ENCODE peak calls at places on chromosomes 4 and X, in seven cellular contexts. One of them, this sample, is unnamed.

GRCh38 chr4:184392748-184393334 is 81.5 kb downstream of the IRF2 start:
- DNase-seq in astrocyte of the cerebellum: no peak
- DNase-seq in small intestine: no peak
- DNase-seq in HCT116: no peak
- DNase-seq in fibroblast of villous mesenchyme: no peak
- DNase-seq in ACHN: no peak
- DNase-seq in progenitor cell of endocrine pancreas: no peak
- DNase-seq in this sample: no peak

GRCh38 chrX:2629316-2630168 is 61.6 kb upstream of the CD99 start:
- DNase-seq in astrocyte of the cerebellum: no peak
- DNase-seq in small intestine: peak; percentile 46
- DNase-seq in HCT116: no peak
- DNase-seq in fibroblast of villous mesenchyme: no peak
- DNase-seq in ACHN: no peak
- DNase-seq in progenitor cell of endocrine pancreas: no peak
- DNase-seq in this sample: peak; percentile 6

GRCh38 chr4:182447938-182448280 is 204.7 kb downstream of the TENM3 start:
- DNase-seq in astrocyte of the cerebellum: no peak
- DNase-seq in small intestine: no peak
- DNase-seq in HCT116: no peak
- DNase-seq in fibroblast of villous mesenchyme: no peak
- DNase-seq in ACHN: no peak
- DNase-seq in progenitor cell of endocrine pancreas: no peak
- DNase-seq in this sample: no peak

GRCh38 chrX:68735266-68735665 is 87.8 kb downstream of the STARD8 start:
- DNase-seq in astrocyte of the cerebellum: no peak
- DNase-seq in small intestine: no peak
- DNase-seq in HCT116: no peak
- DNase-seq in fibroblast of villous mesenchyme: no peak
- DNase-seq in ACHN: no peak
- DNase-seq in progenitor cell of endocrine pancreas: no peak
- DNase-seq in this sample: no peak

GRCh38 chrX:71586929-71587328 is 8.7 kb downstream of the GCNA start:
- DNase-seq in astrocyte of the cerebellum: no peak
- DNase-seq in small intestine: peak; percentile 91
- DNase-seq in HCT116: no peak
- DNase-seq in fibroblast of villous mesenchyme: no peak
- DNase-seq in ACHN: no peak
- DNase-seq in progenitor cell of endocrine pancreas: no peak
- DNase-seq in this sample: no peak

GRCh38 chrX:48919360-48919821 is 567 bp upstream of the PIM2 start:
- DNase-seq in astrocyte of the cerebellum: no peak
- DNase-seq in small intestine: no peak
- DNase-seq in HCT116: no peak
- DNase-seq in fibroblast of villous mesenchyme: no peak
- DNase-seq in ACHN: peak; percentile 24
- DNase-seq in progenitor cell of endocrine pancreas: no peak
- DNase-seq in this sample: peak; percentile 44

GRCh38 chr4:84965558-84966381 is 720 bp downstream of the WDFY3 start:
- DNase-seq in astrocyte of the cerebellum: no peak
- DNase-seq in small intestine: peak; percentile 22
- DNase-seq in HCT116: no peak
- DNase-seq in fibroblast of villous mesenchyme: peak; percentile 31
- DNase-seq in ACHN: peak; percentile 43
- DNase-seq in progenitor cell of endocrine pancreas: peak; percentile 59
- DNase-seq in this sample: peak; percentile 18

GRCh38 chr4:183407128-183407585 is 37.3 kb upstream of the CDKN2AIP start:
- DNase-seq in astrocyte of the cerebellum: peak; percentile 63
- DNase-seq in small intestine: peak; percentile 79
- DNase-seq in HCT116: no peak
- DNase-seq in fibroblast of villous mesenchyme: peak; percentile 68
- DNase-seq in ACHN: peak; percentile 79
- DNase-seq in progenitor cell of endocrine pancreas: peak; percentile 96
- DNase-seq in this sample: peak; percentile 84

GRCh38 chrX:45198301-45198700 is 2.4 kb downstream of the DIPK2B start:
- DNase-seq in astrocyte of the cerebellum: no peak
- DNase-seq in small intestine: no peak
- DNase-seq in HCT116: no peak
- DNase-seq in fibroblast of villous mesenchyme: no peak
- DNase-seq in ACHN: no peak
- DNase-seq in progenitor cell of endocrine pancreas: no peak
- DNase-seq in this sample: no peak